ENCODE peak calls at places on chromosomes 12 and 14, in six cellular contexts. R is stimulated activated CD4-positive, alpha-beta T cell treated with anti-CD3 and anti-CD28 coated beads, Interleukin-4, amount 100 ng/mL, for 1 hour; T is AG09319; D is NCI-H1092 treated with DMSO at 0.1 percent for 48 hours; M is GDM1; Y is WTC11. G is an unnamed sample.

GRCh38 chr14:99571303-99571986 is 32.6 kb downstream of the CCDC85C start:
- DNase-seq in M (no peak), Y (no peak), R (no peak), D (peak; percentile 86), T (no peak), G (no peak)

GRCh38 chr12:48969847-48970701 is 1.5 kb downstream of the WNT10B start:
- DNase-seq in M (no peak), R (peak; percentile 64), T (no peak), D (no peak), Y (peak; percentile 48), G (no peak)

GRCh38 chr12:1917172-1918070 is 1.0 kb downstream of the CACNA2D4 start:
- DNase-seq in Y (no peak), D (peak; percentile 70), T (no peak), R (no peak), M (peak; percentile 81), G (no peak)

GRCh38 chr14:55867726-55868125 is 250.5 kb upstream of the PELI2 start:
- DNase-seq in T (no peak), M (no peak), Y (no peak), R (no peak), D (no peak), G (no peak)

GRCh38 chr12:132021031-132021871 is 71.5 kb downstream of the EP400 start:
- DNase-seq in Y (no peak), D (no peak), R (no peak), T (no peak), M (no peak), G (no peak)

GRCh38 chr12:45369065-45369464 is 153.2 kb downstream of the ANO6 start:
- DNase-seq in M (no peak), T (no peak), R (no peak), D (no peak), Y (no peak), G (no peak)

GRCh38 chr12:113561381-113561780 is 89.7 kb upstream of the LHX5 start:
- DNase-seq in R (no peak), M (no peak), D (no peak), T (no peak), Y (no peak), G (no peak)

GRCh38 chr12:49019435-49020317 is 1.1 kb upstream of the PRKAG1 start:
- DNase-seq in Y (peak; percentile 58), T (no peak), D (no peak), M (peak; percentile 58), R (peak; percentile 43), G (peak; percentile 58)

GRCh38 chr14:68608235-68608962 is 184.5 kb downstream of the ZFP36L1 start:
- DNase-seq in R (no peak), D (peak; percentile 58), Y (no peak), M (peak; percentile 21), T (no peak), G (peak; percentile 32)

GRCh38 chr12:51365276-51365675 is 18.8 kb upstream of the CELA1 start:
- DNase-seq in D (no peak), Y (no peak), T (no peak), M (no peak), R (no peak), G (no peak)

GRCh38 chr14:31746326-31746725 is 185.1 kb downstream of the NUBPL start:
- DNase-seq in D (no peak), M (no peak), T (no peak), Y (no peak), R (no peak), G (no peak)

GRCh38 chr12:68784015-68784414 is 24.0 kb upstream of the MDM2 start:
- DNase-seq in Y (no peak), R (no peak), M (no peak), T (no peak), D (no peak), G (no peak)

G was measured in KG1.